ENCODE peak calls at places on chromosomes 4 and X, in seven cellular contexts. R is AG09309, E is lower leg skin, J is kidney epithelial cell, C is astrocyte of the spinal cord, A is GM12865, I is body of pancreas. L is an unnamed sample.

GRCh38 chrX:154040307-154040756 is 20.6 kb upstream of the IRAK1 start:
- DNase-seq in R (peak; percentile 66), E (no peak), J (no peak), C (peak; percentile 59), A (no peak), I (no peak), L (peak; percentile 87)

GRCh38 chr4:150280081-150280950 is 202.1 kb downstream of the DCLK2 start:
- DNase-seq in R (peak; percentile 63), E (no peak), J (peak; percentile 97), C (peak; percentile 94), A (no peak), I (no peak), L (peak; percentile 63)

GRCh38 chr4:149700272-149700671 is 115.4 kb downstream of the IQCM start:
- DNase-seq in R (no peak), E (no peak), J (no peak), C (no peak), A (no peak), I (no peak), L (no peak)

GRCh38 chr4:176393306-176394013 is 73.7 kb downstream of the SPCS3 start:
- DNase-seq in R (no peak), E (no peak), J (no peak), C (no peak), A (no peak), I (no peak), L (no peak)

GRCh38 chrX:81354954-81355353 is 153.1 kb downstream of the SH3BGRL start:
- DNase-seq in R (no peak), E (no peak), J (no peak), C (no peak), A (no peak), I (no peak), L (no peak)

GRCh38 chrX:13994681-13995080 is 35.0 kb downstream of the GEMIN8 start:
- DNase-seq in R (no peak), E (no peak), J (no peak), C (no peak), A (no peak), I (no peak), L (no peak)

GRCh38 chr4:38860788-38861424 is 4.3 kb upstream of the TLR6 start:
- DNase-seq in R (no peak), E (no peak), J (no peak), C (no peak), A (peak; percentile 90), I (peak; percentile 77), L (peak; percentile 20)

GRCh38 chr4:52244773-52245360 is 193.8 kb downstream of the SPATA18 start:
- DNase-seq in R (no peak), E (no peak), J (no peak), C (no peak), A (no peak), I (no peak), L (no peak)

GRCh38 chrX:38891641-38892413 is 90.6 kb downstream of the MID1IP1 start:
- DNase-seq in R (no peak), E (no peak), J (no peak), C (no peak), A (peak; percentile 70), I (no peak), L (no peak)

GRCh38 chr4:124483043-124483906 is 229.3 kb downstream of the ANKRD50 start:
- DNase-seq in R (no peak), E (no peak), J (no peak), C (no peak), A (no peak), I (no peak), L (peak; percentile 27)

GRCh38 chrX:38052096-38052495 is 45.7 kb downstream of the SYTL5 start:
- DNase-seq in R (peak; percentile 52), E (no peak), J (peak; percentile 77), C (peak; percentile 88), A (no peak), I (no peak), L (peak; percentile 78)

GRCh38 chrX:1221296-1221845 is 8.9 kb upstream of the CRLF2 start:
- DNase-seq in R (no peak), E (peak; percentile 40), J (no peak), C (no peak), A (no peak), I (no peak), L (no peak)

DNA sequence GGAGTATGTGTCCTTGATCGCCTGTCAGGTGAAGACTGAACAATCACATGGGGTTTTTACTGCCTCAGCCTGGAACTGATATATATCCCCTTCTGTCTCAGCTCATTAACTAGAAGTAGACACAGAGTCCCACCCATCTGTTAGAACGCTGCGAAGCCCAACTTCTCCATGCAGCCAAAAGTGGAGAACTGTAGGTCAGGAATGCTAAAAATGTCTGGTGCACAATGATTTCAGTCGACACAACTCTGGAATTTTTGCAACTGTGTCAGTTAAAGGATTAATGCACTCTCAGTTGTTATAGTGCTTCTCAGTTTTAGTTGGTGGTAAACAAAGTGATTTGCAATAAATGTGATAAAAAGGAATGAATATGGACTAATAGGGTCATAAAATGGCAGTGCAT is 287.2 kb downstream of the INPP4B start:
- DNase-seq in R (no peak), E (no peak), J (no peak), C (no peak), A (no peak), I (peak; percentile 7), L (peak; percentile 67)
- H3K4me3 ChIP-seq in R (no peak overlapping the region), E (no peak overlapping the region), J (no peak overlapping the region), C (no peak overlapping the region), A (no peak overlapping the region), I (no peak overlapping the region), L (no peak overlapping the region)

GRCh38 chrX:99798951-99799350 is 611.1 kb downstream of the PCDH19 start:
- DNase-seq in R (no peak), E (no peak), J (no peak), C (peak; percentile 54), A (no peak), I (no peak), L (no peak)

GRCh38 chrX:99800016-99800415 is 610.1 kb downstream of the PCDH19 start:
- DNase-seq in R (no peak), E (no peak), J (no peak), C (no peak), A (no peak), I (no peak), L (no peak)

DNA sequence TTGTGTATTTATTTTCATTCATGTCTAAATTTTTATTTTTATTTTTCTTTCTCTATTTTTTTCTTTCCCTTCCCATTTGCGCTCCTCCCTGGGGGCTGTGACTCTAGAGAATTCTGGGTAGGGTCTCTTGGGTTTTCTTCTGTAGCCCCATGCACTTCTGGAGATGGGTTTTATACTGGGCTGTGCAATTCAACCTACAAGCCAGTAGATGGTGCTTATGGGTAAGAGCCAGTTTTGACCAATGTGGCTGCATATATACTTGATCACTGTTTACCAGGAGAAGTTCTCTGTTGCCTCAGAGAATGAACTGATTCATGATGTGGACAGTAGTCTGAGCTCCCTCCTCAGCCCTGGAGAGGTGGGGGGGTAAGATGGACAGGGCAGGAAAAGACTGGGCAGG is 614.6 kb downstream of the PCDH19 start:
- DNase-seq in R (no peak), E (no peak), J (no peak), C (no peak), A (no peak), I (no peak), L (no peak)
- TF ChIP-seq CTCF in R (peak; percentile 19), E (no peak), J (peak; percentile 21), C (no peak), A (no peak), I (no peak), L (no peak)

GRCh38 chr4:113975578-113975977 is 3.9 kb downstream of the ARSJ start:
- DNase-seq in R (no peak), E (no peak), J (no peak), C (no peak), A (no peak), I (no peak), L (no peak)
- H3K4me3 ChIP-seq in R (peak overlapping the region; percentile 28), E (no peak overlapping the region), J (peak overlapping the region; percentile 75), C (peak overlapping the region; percentile 85), A (no peak overlapping the region), I (no peak overlapping the region), L (peak overlapping the region; percentile 80)

DNA sequence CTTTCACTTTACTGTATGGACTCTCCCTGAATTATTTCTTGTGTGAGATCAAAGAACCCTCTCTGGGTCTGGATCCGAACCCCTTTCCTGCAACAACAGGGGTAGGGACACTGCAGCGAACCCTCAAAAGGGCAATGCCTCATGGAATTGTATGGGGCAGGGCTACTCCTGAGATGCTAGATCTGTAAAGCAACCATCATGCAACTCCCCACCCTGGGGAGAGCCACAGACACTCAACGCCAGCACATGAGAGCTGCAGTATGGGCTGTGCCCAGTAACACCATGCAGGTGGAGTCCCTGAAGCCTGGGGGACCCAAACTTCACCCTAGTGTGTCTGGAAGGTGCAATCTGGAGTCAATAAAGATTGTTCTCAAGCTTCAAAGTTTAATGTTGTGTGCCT is 304.7 kb downstream of the DCHS2 start:
- DNase-seq in R (no peak), E (no peak), J (no peak), C (no peak), A (no peak), I (no peak), L (no peak)
- TF ChIP-seq CTCF in R (no peak), E (no peak), J (no peak), C (no peak), A (no peak), I (no peak), L (no peak)